ENCODE peak calls at places on chromosomes 16 and 17, in six cellular contexts. X is stimulated activated CD4-positive, alpha-beta T cell treated with anti-CD3 and anti-CD28 coated beads, Interleukin-1b, Interleukin-23, amount 100 ng/mL, for 24 hours; E is HFF-Myc; A is fibroblast of mammary gland; U is GM12865; H is HTR-8/SVneo. B is an unnamed sample.

GRCh38 chr16:63690961-63691360 is 1430.9 kb downstream of the CDH11 start:
- DNase-seq in X (no peak), U (no peak), E (no peak), H (no peak), A (no peak), B (no peak)

GRCh38 chr16:8720080-8720966 is 45.9 kb downstream of the ABAT start:
- DNase-seq in H (no peak), U (peak), X (no peak), E (no peak), A (no peak), B (no peak)

GRCh38 chr17:50344712-50345380 is 1.1 kb upstream of the XYLT2 start:
- DNase-seq in E (no peak), X (no peak), U (no peak), A (no peak), H (no peak), B (no peak)

GRCh38 chr17:21193031-21193430 is 20.9 kb downstream of the TMEM11 start:
- DNase-seq in X (no peak), A (no peak), U (no peak), H (no peak), E (no peak), B (no peak)

GRCh38 chr16:4976611-4977145 is 18.5 kb downstream of the SEC14L5 start:
- DNase-seq in U (no peak), A (no peak), H (no peak), X (no peak), E (no peak), B (no peak)

GRCh38 chr17:69523252-69523861 is 108.9 kb downstream of the MAP2K6 start:
- DNase-seq in X (no peak), U (peak), E (peak), H (peak), A (peak), B (no peak)

GRCh38 chr17:77914440-77915254 is 43.9 kb upstream of the TNRC6C start:
- DNase-seq in H (no peak), E (no peak), U (no peak), X (no peak), A (no peak), B (peak)

GRCh38 chr17:29588561-29589411 is 662 bp downstream of the GIT1 start:
- DNase-seq in U (peak), A (no peak), X (no peak), E (no peak), H (peak), B (no peak)

GRCh38 chr17:73823684-73824083 is 179.4 kb upstream of the SDK2 start:
- DNase-seq in H (no peak), X (no peak), E (peak), A (no peak), U (peak), B (no peak)

GRCh38 chr17:5785343-5785742 is 201.0 kb upstream of the NLRP1 start:
- DNase-seq in X (no peak), H (no peak), U (peak), E (no peak), A (peak), B (no peak)

GRCh38 chr17:44170499-44171201 is at the start of gene ASB16:
- DNase-seq in A (peak), X (no peak), U (no peak), E (no peak), H (no peak), B (no peak)

GRCh38 chr16:56041556-56042140 is 149.6 kb upstream of the GNAO1 start:
- DNase-seq in A (no peak), H (no peak), U (peak), E (no peak), X (no peak), B (no peak)

GRCh38 chr16:57600048-57600835 is 28.2 kb upstream of the ADGRG1 start:
- DNase-seq in E (no peak), U (peak), X (no peak), H (peak), A (peak), B (no peak)

GRCh38 chr16:12500771-12501170 is 302.9 kb downstream of the CPPED1 start:
- DNase-seq in U (no peak), E (no peak), X (no peak), H (no peak), A (no peak), B (no peak)

GRCh38 chr16:4461250-4462085 is 13.0 kb downstream of the NMRAL1 start:
- DNase-seq in U (no peak), H (no peak), E (no peak), A (no peak), X (no peak), B (no peak)

GRCh38 chr17:61451538-61452300 is 503 bp upstream of the TBX4 start:
- DNase-seq in H (no peak), A (no peak), E (no peak), U (no peak), X (no peak), B (no peak)

GRCh38 chr16:88521674-88522073 is 48.5 kb upstream of the ZC3H18 start:
- DNase-seq in U (no peak), H (no peak), X (no peak), E (no peak), A (no peak), B (no peak)

GRCh38 chr17:75492555-75493168 is 22.7 kb downstream of the CASKIN2 start:
- DNase-seq in U (no peak), H (no peak), A (no peak), E (no peak), X (no peak), B (no peak)

GRCh38 chr16:66036775-66037715 is 329.4 kb upstream of the CDH5 start:
- DNase-seq in U (no peak), X (no peak), A (peak), H (no peak), E (peak), B (no peak)

GRCh38 chr16:9027070-9027799 is 63.5 kb upstream of the USP7 start:
- DNase-seq in X (no peak), A (no peak), U (no peak), H (no peak), E (no peak), B (no peak)

GRCh38 chr16:23524886-23525285 is 14.6 kb upstream of the GGA2 start:
- DNase-seq in E (no peak), A (no peak), H (no peak), U (no peak), X (no peak), B (no peak)

GRCh38 chr17:63519972-63520882 is 2.9 kb upstream of the KCNH6 start:
- DNase-seq in E (no peak), X (no peak), A (no peak), U (no peak), H (no peak), B (no peak)

B was measured in brain pericyte.